ENCODE peak calls at places on chromosome 1, in seven cellular contexts. E, Y, G, R, S, V and K are unnamed samples.

GRCh38 chr1:16111771-16112557 is 38.5 kb upstream of the FAM131C start:
- DNase-seq in E (no peak), Y (peak), G (peak), R (no peak), S (peak), V (no peak), K (peak)

GRCh38 chr1:54973205-54973921 is 7.1 kb upstream of the TMEM61 start:
- DNase-seq in E (peak), Y (peak), G (peak), R (no peak), S (peak), V (no peak), K (peak)

GRCh38 chr1:106721779-106722178 is 334.7 kb upstream of the PRMT6 start:
- DNase-seq in E (no peak), Y (no peak), G (no peak), R (no peak), S (no peak), V (no peak), K (no peak)

GRCh38 chr1:98839840-98840239 is 164.8 kb downstream of the PLPPR5 start:
- DNase-seq in E (no peak), Y (peak), G (no peak), R (no peak), S (peak), V (no peak), K (no peak)

GRCh38 chr1:164647211-164647610 is 88.2 kb downstream of the PBX1 start:
- DNase-seq in E (peak), Y (no peak), G (no peak), R (no peak), S (no peak), V (no peak), K (no peak)

GRCh38 chr1:209890606-209891330 is 47.2 kb upstream of the SYT14 start:
- DNase-seq in E (no peak), Y (peak), G (no peak), R (no peak), S (no peak), V (no peak), K (no peak)

GRCh38 chr1:108897865-108898720 is 21.3 kb downstream of the GPSM2 start:
- DNase-seq in E (peak), Y (peak), G (peak), R (peak), S (peak), V (no peak), K (no peak)

GRCh38 chr1:47181955-47182680 is 7.7 kb downstream of the PDZK1IP1 start:
- DNase-seq in E (no peak), Y (peak), G (no peak), R (no peak), S (peak), V (no peak), K (no peak)

GRCh38 chr1:93740601-93741031 is 59.0 kb upstream of the BCAR3 start:
- DNase-seq in E (no peak), Y (peak), G (no peak), R (no peak), S (no peak), V (no peak), K (no peak)

GRCh38 chr1:7586031-7586941 is 184.8 kb upstream of the VAMP3 start:
- DNase-seq in E (peak), Y (no peak), G (no peak), R (no peak), S (no peak), V (no peak), K (peak)

GRCh38 chr1:12384836-12385456 is 155.1 kb downstream of the VPS13D start:
- DNase-seq in E (no peak), Y (no peak), G (no peak), R (peak), S (no peak), V (no peak), K (no peak)

GRCh38 chr1:168170552-168171508 is 7.9 kb upstream of the TIPRL start:
- DNase-seq in E (peak), Y (no peak), G (no peak), R (no peak), S (no peak), V (no peak), K (no peak)

GRCh38 chr1:22916469-22916817 is 56.2 kb downstream of the LACTBL1 start:
- DNase-seq in E (no peak), Y (no peak), G (no peak), R (no peak), S (no peak), V (no peak), K (no peak)

GRCh38 chr1:108554682-108555081 is 5.2 kb upstream of the EEIG2 start:
- DNase-seq in E (no peak), Y (no peak), G (no peak), R (no peak), S (no peak), V (no peak), K (no peak)

GRCh38 chr1:117573386-117574040 is 32.3 kb upstream of the TENT5C start:
- DNase-seq in E (no peak), Y (peak), G (no peak), R (no peak), S (no peak), V (no peak), K (no peak)